ENCODE peak calls at places on chromosome 11, in four cellular contexts. G, F, P and X are unnamed samples.

GRCh38 chr11:83648610-83649467 is 362.7 kb upstream of the CCDC90B start:
- DNase-seq in F (no peak), G (no peak), P (no peak), X (peak)

GRCh38 chr11:125141686-125142535 is 22.6 kb upstream of the PKNOX2 start:
- DNase-seq in P (no peak), F (no peak), G (no peak), X (no peak)

GRCh38 chr11:95134491-95134890 is 44.8 kb downstream of the ENDOD1 start:
- DNase-seq in P (no peak), G (no peak), F (no peak), X (no peak)

GRCh38 chr11:17798716-17799115 is 64.1 kb downstream of the KCNC1 start:
- DNase-seq in G (no peak), F (peak), P (no peak), X (no peak)

GRCh38 chr11:90251599-90251998 is 28.8 kb upstream of the CHORDC1 start:
- DNase-seq in G (no peak), F (no peak), P (no peak), X (no peak)

GRCh38 chr11:96464695-96465307 is 75.0 kb downstream of the JRKL start:
- DNase-seq in F (no peak), G (peak), P (no peak), X (peak)

GRCh38 chr11:7986768-7987559 is at the start of gene EIF3F:
- DNase-seq in F (peak), G (peak), P (peak), X (peak)

GRCh38 chr11:63862923-63863322 is 24.0 kb downstream of the MARK2 start:
- DNase-seq in G (no peak), F (no peak), P (peak), X (no peak)

GRCh38 chr11:2789791-2790580 is 90.2 kb upstream of the KCNQ1OT1 start:
- DNase-seq in P (no peak), F (peak), G (no peak), X (no peak)

GRCh38 chr11:130523609-130524008 is 75.2 kb downstream of the ADAMTS15 start:
- DNase-seq in P (no peak), G (no peak), F (peak), X (no peak)

GRCh38 chr11:6611092-6612007 is 666 bp downstream of the TAF10 start:
- DNase-seq in G (no peak), P (peak), F (peak), X (no peak)

GRCh38 chr11:32575070-32575469 is 8.6 kb upstream of the EIF3M start:
- DNase-seq in P (no peak), F (no peak), G (no peak), X (no peak)

GRCh38 chr11:133064152-133064877 is 468.0 kb downstream of the OPCML start:
- DNase-seq in P (peak), F (no peak), G (no peak), X (no peak)

GRCh38 chr11:8352852-8353505 is 89.3 kb upstream of the LMO1 start:
- DNase-seq in P (peak), G (no peak), F (no peak), X (no peak)

GRCh38 chr11:66420671-66421476 is at the start of gene NPAS4:
- DNase-seq in F (no peak), G (no peak), P (no peak), X (no peak)

GRCh38 chr11:3841426-3842304 is 906 bp upstream of the RHOG start:
- DNase-seq in P (peak), G (peak), F (peak), X (peak)

GRCh38 chr11:76623171-76623883 is 47.2 kb downstream of the LRRC32 start:
- DNase-seq in F (no peak), G (no peak), P (no peak), X (no peak)

GRCh38 chr11:92528051-92528450 is 303.4 kb downstream of the FAT3 start:
- DNase-seq in P (no peak), G (no peak), F (no peak), X (peak)